ENCODE peak calls at places on chromosomes 7 and 10, in six cellular contexts. U is AG04450, M is nephron progenitor cell, T is hepatocyte, G is GM20000, F is cardiac muscle cell. Z is an unnamed sample.

GRCh38 chr7:141123522-141123921 is 49.7 kb downstream of the TMEM178B start:
- DNase-seq in U (no peak), M (no peak), T (no peak), G (no peak), F (no peak), Z (no peak)

GRCh38 chr10:2891073-2891769 is 176.1 kb upstream of the PFKP start:
- DNase-seq in U (no peak), M (no peak), T (no peak), G (no peak), F (no peak), Z (peak)

GRCh38 chr7:135650831-135651573 is 11.3 kb upstream of the STMP1 start:
- DNase-seq in U (no peak), M (no peak), T (peak), G (no peak), F (peak), Z (peak)

GRCh38 chr7:112889268-112889667 is 99.1 kb upstream of the TMEM168 start:
- DNase-seq in U (no peak), M (no peak), T (no peak), G (no peak), F (no peak), Z (no peak)

GRCh38 chr10:6743291-6743849 is 163.3 kb upstream of the PRKCQ start:
- DNase-seq in U (no peak), M (no peak), T (no peak), G (no peak), F (no peak), Z (no peak)

GRCh38 chr7:140726304-140726703 is 29.8 kb downstream of the NDUFB2 start:
- DNase-seq in U (no peak), M (no peak), T (peak), G (no peak), F (peak), Z (peak)

GRCh38 chr7:93115796-93116195 is 2.0 kb downstream of the SAMD9 start:
- DNase-seq in U (peak), M (no peak), T (no peak), G (no peak), F (peak), Z (no peak)

GRCh38 chr10:31808258-31809218 is 120.1 kb downstream of the ARHGAP12 start:
- DNase-seq in U (peak), M (peak), T (peak), G (peak), F (peak), Z (peak)

GRCh38 chr10:27457966-27458365 is 46.1 kb upstream of the RAB18 start:
- DNase-seq in U (no peak), M (no peak), T (no peak), G (no peak), F (no peak), Z (peak)

GRCh38 chr10:856405-857157 is 74.9 kb downstream of the LARP4B start:
- DNase-seq in U (no peak), M (no peak), T (no peak), G (no peak), F (no peak), Z (no peak)

GRCh38 chr7:157299613-157300405 is 37.0 kb upstream of the DNAJB6 start:
- DNase-seq in U (no peak), M (peak), T (no peak), G (no peak), F (peak), Z (peak)

GRCh38 chr10:14592026-14592425 is 182.7 kb downstream of the FAM107B start:
- DNase-seq in U (no peak), M (no peak), T (no peak), G (no peak), F (no peak), Z (no peak)

GRCh38 chr7:146826338-146826737 is 709.7 kb downstream of the CNTNAP2 start:
- DNase-seq in U (no peak), M (no peak), T (no peak), G (no peak), F (no peak), Z (no peak)

GRCh38 chr10:126185666-126186447 is 202.4 kb downstream of the ADAM12 start:
- DNase-seq in U (no peak), M (no peak), T (no peak), G (no peak), F (no peak), Z (no peak)

GRCh38 chr10:63698815-63699205 is 177.6 kb downstream of the REEP3 start:
- DNase-seq in U (no peak), M (no peak), T (no peak), G (no peak), F (peak), Z (no peak)

GRCh38 chr7:81845628-81846259 is 75.9 kb upstream of the HGF start:
- DNase-seq in U (no peak), M (peak), T (peak), G (peak), F (peak), Z (peak)

GRCh38 chr10:91653214-91653875 is 20.5 kb upstream of the PPP1R3C start:
- DNase-seq in U (no peak), M (no peak), T (no peak), G (no peak), F (peak), Z (no peak)

GRCh38 chr10:121886997-121887622 is 40.7 kb downstream of the ATE1 start:
- DNase-seq in U (peak), M (peak), T (peak), G (peak), F (peak), Z (peak)

GRCh38 chr10:77175631-77176222 is 461.9 kb downstream of the KCNMA1 start:
- DNase-seq in U (no peak), M (no peak), T (no peak), G (no peak), F (no peak), Z (peak)

GRCh38 chr10:124701881-124702656 is 42.1 kb downstream of the FAM53B start:
- DNase-seq in U (no peak), M (no peak), T (no peak), G (no peak), F (peak), Z (no peak)

GRCh38 chr10:89837173-89838001 is 136.0 kb downstream of the KIF20B start:
- DNase-seq in U (no peak), M (no peak), T (no peak), G (peak), F (peak), Z (no peak)

GRCh38 chr7:157625973-157626790 is 289.4 kb downstream of the DNAJB6 start:
- DNase-seq in U (no peak), M (no peak), T (no peak), G (no peak), F (no peak), Z (peak)

GRCh38 chr7:107998660-107999480 is 4.1 kb downstream of the LAMB1 start:
- DNase-seq in U (no peak), M (no peak), T (no peak), G (no peak), F (no peak), Z (no peak)

GRCh38 chr7:119105381-119105780 is 880.9 kb downstream of the ANKRD7 start:
- DNase-seq in U (no peak), M (no peak), T (no peak), G (no peak), F (no peak), Z (no peak)

GRCh38 chr7:94972296-94972695 is 64.9 kb downstream of the PPP1R9A start:
- DNase-seq in U (no peak), M (no peak), T (no peak), G (no peak), F (no peak), Z (no peak)

GRCh38 chr7:141193066-141193465 is 119.2 kb downstream of the TMEM178B start:
- DNase-seq in U (no peak), M (no peak), T (no peak), G (no peak), F (no peak), Z (no peak)

GRCh38 chr10:28367419-28367818 is 64.6 kb upstream of the MPP7 start:
- DNase-seq in U (no peak), M (no peak), T (no peak), G (no peak), F (no peak), Z (no peak)

GRCh38 chr10:60446855-60447254 is 57.2 kb upstream of the ANK3 start:
- DNase-seq in U (no peak), M (no peak), T (no peak), G (no peak), F (peak), Z (peak)

GRCh38 chr7:138396251-138397070 is 63.6 kb upstream of the TRIM24 start:
- DNase-seq in U (no peak), M (no peak), T (peak), G (peak), F (no peak), Z (no peak)

GRCh38 chr10:129764011-129764900 is 199.8 kb downstream of the EBF3 start:
- DNase-seq in U (no peak), M (no peak), T (no peak), G (no peak), F (no peak), Z (no peak)

GRCh38 chr10:21978191-21978862 is 25.2 kb downstream of the DNAJC1 start:
- DNase-seq in U (no peak), M (no peak), T (no peak), G (no peak), F (peak), Z (no peak)

GRCh38 chr7:30226593-30227268 is 57.7 kb upstream of the ZNRF2 start:
- DNase-seq in U (no peak), M (peak), T (peak), G (no peak), F (no peak), Z (no peak)
- TF ChIP-seq CTCF in U (peak), M (peak), T (peak), G (no peak), F (no peak), Z (no peak)

GRCh38 chr7:155000795-155001194 is 2.1 kb downstream of the PAXIP1 start:
- DNase-seq in U (no peak), M (no peak), T (no peak), G (no peak), F (no peak), Z (peak)
- TF ChIP-seq CTCF in U (no peak), M (no peak), T (no peak), G (no peak), F (no peak), Z (no peak)

GRCh38 chr7:124996778-124997177 is 67.2 kb upstream of the POT1 start:
- DNase-seq in U (no peak), M (no peak), T (no peak), G (peak), F (peak), Z (peak)
- TF ChIP-seq CTCF in U (peak), M (no peak), T (no peak), G (peak), F (peak), Z (no peak)

DNA sequence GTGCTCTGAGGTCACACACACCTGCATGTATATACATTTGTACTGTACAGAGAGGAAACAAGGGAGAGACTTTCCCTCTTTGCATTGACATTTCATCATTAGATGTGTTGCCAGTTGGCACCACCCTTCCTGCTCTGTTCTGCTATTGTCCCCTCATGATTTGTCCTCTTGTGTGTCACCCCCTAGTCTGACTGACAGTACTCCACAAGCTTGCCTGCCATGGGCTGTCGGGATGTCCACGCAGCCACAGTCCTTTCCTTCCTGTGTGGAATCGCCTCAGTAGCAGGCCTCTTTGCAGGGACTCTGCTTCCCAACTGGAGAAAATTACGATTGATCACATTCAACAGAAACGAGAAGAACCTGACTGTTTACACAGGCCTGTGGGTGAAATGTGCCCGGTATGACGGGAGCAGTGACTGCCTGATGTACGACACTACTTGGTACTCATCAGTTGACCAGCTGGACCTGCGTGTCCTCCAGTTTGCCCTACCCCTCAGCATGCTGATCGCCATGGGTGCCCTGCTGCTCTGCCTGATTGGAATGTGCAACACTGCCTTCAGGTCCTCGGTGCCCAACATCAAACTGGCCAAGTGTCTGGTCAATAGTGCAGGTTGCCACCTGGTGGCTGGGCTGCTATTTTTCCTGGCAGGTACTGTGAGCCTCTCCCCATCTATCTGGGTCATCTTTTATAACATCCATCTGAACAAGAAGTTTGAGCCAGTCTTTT is 9.4 kb downstream of the CLDN12 start:
- DNase-seq in U (no peak), M (peak), T (no peak), G (no peak), F (peak), Z (peak)
- TF ChIP-seq CTCF in U (peak), M (no peak), T (peak), G (peak), F (peak), Z (peak)

DNA sequence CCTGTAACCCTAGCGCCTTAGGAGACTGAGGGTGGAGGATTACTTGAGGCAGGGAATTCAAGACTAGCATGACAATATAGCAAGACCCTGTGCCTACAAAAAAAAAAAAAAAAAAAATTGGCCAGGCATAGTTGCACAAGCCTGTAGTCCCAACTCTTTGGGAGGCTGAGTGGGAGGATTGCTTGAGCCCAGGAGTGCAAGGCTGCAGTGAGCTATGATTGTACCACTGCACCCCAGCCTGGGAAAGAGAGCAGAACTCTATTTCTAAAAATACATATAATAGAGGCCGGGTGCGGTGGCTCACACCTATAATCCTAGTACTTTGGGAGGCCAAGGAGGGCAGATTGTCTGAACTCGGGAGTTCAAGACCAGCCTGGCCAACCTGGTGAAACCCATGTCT is 10.2 kb upstream of the SORBS1 start:
- DNase-seq in U (no peak), M (no peak), T (no peak), G (no peak), F (peak), Z (no peak)
- TF ChIP-seq CTCF in U (no peak), M (no peak), T (no peak), G (no peak), F (no peak), Z (no peak)

GRCh38 chr7:24597014-24597413 is 23.8 kb downstream of the PALS2 start:
- DNase-seq in U (no peak), M (no peak), T (no peak), G (no peak), F (no peak), Z (no peak)

GRCh38 chr7:24595671-24596418 is 22.6 kb downstream of the PALS2 start:
- DNase-seq in U (no peak), M (no peak), T (no peak), G (no peak), F (no peak), Z (no peak)

GRCh38 chr7:24587853-24588252 is 14.6 kb downstream of the PALS2 start:
- DNase-seq in U (no peak), M (peak), T (no peak), G (no peak), F (no peak), Z (peak)

GRCh38 chr7:24591152-24591551 is 17.9 kb downstream of the PALS2 start:
- DNase-seq in U (no peak), M (no peak), T (no peak), G (no peak), F (no peak), Z (no peak)
- TF ChIP-seq CTCF in U (no peak), M (no peak), T (no peak), G (no peak), F (no peak), Z (no peak)

GRCh38 chr7:43450894-43451293 is 132.0 kb upstream of the STK17A start:
- DNase-seq in U (no peak), M (no peak), T (no peak), G (no peak), F (no peak), Z (no peak)
- TF ChIP-seq CTCF in U (no peak), M (no peak), T (no peak), G (no peak), F (no peak), Z (no peak)

GRCh38 chr7:105489409-105489808 is 32.7 kb downstream of the PUS7 start:
- DNase-seq in U (no peak), M (no peak), T (no peak), G (no peak), F (no peak), Z (no peak)
- TF ChIP-seq CTCF in U (no peak), M (no peak), T (no peak), G (no peak), F (no peak), Z (no peak)

DNA sequence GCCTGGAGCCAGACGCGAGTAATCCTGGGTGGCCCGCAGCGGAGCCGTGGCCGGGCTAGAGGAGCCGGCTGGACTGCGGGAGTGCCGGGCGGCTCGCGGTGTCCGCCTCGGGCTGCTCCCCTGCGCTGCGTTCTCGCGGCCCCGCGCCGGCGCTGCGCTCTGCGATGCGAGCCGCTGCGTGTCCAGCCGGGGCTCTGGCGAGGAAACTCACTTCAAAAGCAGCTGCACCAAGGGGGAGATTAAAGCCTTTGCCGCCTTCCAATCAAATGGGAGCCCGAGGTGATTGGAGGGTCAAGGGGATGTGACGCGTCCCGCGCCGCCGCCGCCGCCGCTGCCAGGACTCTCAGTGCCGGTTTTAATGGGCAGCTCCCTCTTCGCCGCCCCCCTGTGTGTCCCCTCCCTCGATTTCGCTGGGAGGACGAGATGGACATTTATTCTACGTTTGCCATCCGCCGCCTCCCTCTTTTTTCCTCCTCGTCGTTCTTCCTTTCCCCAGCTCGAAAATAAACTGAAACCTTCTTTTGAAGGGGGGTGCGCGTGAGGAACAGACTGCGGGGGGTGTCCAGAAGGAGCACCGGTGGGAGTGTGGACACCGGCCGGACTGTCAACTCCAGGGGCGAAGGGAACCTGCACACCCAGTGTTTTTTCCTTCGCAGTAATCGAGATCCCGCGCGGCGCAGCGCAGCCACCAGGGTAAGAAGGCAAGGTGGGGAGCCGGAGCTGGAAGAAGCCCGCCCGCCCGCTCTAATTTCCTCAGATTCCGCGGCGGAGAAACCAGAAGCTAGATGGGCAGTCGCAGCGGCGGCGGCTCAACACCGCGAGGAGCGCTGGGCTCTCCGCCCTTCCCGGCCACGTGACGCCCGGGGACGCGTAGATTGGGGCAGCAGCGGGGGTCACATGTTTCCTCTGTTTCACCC is at the start of gene ZNF503:
- DNase-seq in U (peak), M (peak), T (peak), G (peak), F (peak), Z (peak)
- TF ChIP-seq CTCF in U (no peak), M (no peak), T (peak), G (no peak), F (peak), Z (no peak)

GRCh38 chr7:70786076-70786475 is 345.9 kb upstream of the GALNT17 start:
- DNase-seq in U (no peak), M (no peak), T (no peak), G (no peak), F (no peak), Z (no peak)

GRCh38 chr7:70788276-70788675 is 343.7 kb upstream of the GALNT17 start:
- DNase-seq in U (no peak), M (no peak), T (no peak), G (no peak), F (no peak), Z (no peak)

GRCh38 chr7:70787275-70787674 is 344.7 kb upstream of the GALNT17 start:
- DNase-seq in U (no peak), M (no peak), T (no peak), G (no peak), F (no peak), Z (no peak)

GRCh38 chr7:70789481-70790214 is 342.3 kb upstream of the GALNT17 start:
- DNase-seq in U (no peak), M (no peak), T (no peak), G (no peak), F (no peak), Z (no peak)

DNA sequence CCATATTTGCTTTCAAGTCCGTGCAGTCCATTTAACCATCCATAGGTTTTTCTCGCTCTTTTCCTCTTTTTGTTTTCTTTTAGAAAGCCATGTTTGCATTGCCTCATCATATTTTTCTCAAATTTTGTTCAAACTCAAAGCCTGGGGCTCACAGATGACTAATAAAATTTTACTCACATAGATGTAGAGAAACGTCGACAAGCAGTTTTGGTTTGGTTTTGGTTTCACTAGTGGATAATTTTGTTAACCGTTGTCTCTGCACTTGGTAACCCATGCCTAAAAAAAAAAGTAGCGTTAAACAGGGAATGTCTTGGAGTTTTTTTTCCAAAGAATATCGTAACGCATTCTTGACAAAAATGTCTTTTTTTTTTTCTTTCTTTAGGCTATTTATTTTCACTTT is 344.2 kb upstream of the GALNT17 start:
- DNase-seq in U (no peak), M (no peak), T (no peak), G (no peak), F (no peak), Z (no peak)
- TF ChIP-seq CTCF in U (no peak), M (no peak), T (no peak), G (no peak), F (no peak), Z (no peak)

Z was measured in NB4.